ENCODE peak calls at places on chromosomes 16 and 17, in ten cellular contexts. Z is SK-N-DZ, P is cardiac fibroblast, U is EL, G is Calu3, A is transverse colon, X is RWPE1, N is NCI-H1436, E is breast epithelium, J is H9. I is an unnamed sample.
A peak's percentile ranks its signal among the peaks of the same experiment; 100 is the strongest.

GRCh38 chr16:51276335-51276734 is 125.3 kb upstream of the SALL1 start:
- DNase-seq in A (no peak), E (no peak), P (no peak), U (no peak), J (no peak), X (peak; percentile 7), N (no peak), Z (no peak), G (peak; percentile 28), I (no peak)

GRCh38 chr17:52106638-52107261 is 51.8 kb downstream of the CA10 start:
- DNase-seq in J (no peak), P (peak; percentile 40), N (peak; percentile 35), A (peak; percentile 33), Z (peak; percentile 45), E (no peak), X (peak; percentile 59), U (peak; percentile 38), G (peak; percentile 71), I (peak; percentile 65)

GRCh38 chr16:23670137-23670776 is 8.4 kb upstream of the PLK1 start:
- DNase-seq in N (no peak), E (no peak), P (peak; percentile 51), U (peak; percentile 84), A (no peak), Z (no peak), J (no peak), X (peak; percentile 53), G (no peak), I (peak; percentile 79)

GRCh38 chr17:40364121-40364861 is at the start of gene GJD3:
- DNase-seq in G (no peak), E (no peak), X (no peak), J (peak; percentile 89), P (no peak), N (no peak), Z (no peak), A (no peak), U (peak; percentile 45), I (no peak)

GRCh38 chr16:19607610-19608280 is 52.2 kb downstream of the VPS35L start:
- DNase-seq in U (peak; percentile 28), P (peak; percentile 42), N (no peak), E (no peak), X (no peak), G (no peak), Z (no peak), A (no peak), J (no peak), I (no peak)

GRCh38 chr17:36920032-36921000 is 17.0 kb upstream of the LHX1 start:
- DNase-seq in A (no peak), N (no peak), J (peak; percentile 53), U (no peak), X (peak; percentile 53), Z (no peak), G (peak; percentile 79), E (no peak), P (no peak), I (peak; percentile 37)

GRCh38 chr16:73093146-73094144 is 45.5 kb upstream of the ZFHX3 start:
- DNase-seq in G (no peak), Z (no peak), E (no peak), N (no peak), P (peak; percentile 51), X (no peak), U (peak; percentile 48), J (no peak), A (no peak), I (peak; percentile 32)

GRCh38 chr17:53253956-53254597 is 568.6 kb upstream of the KIF2B start:
- DNase-seq in G (no peak), P (no peak), J (no peak), Z (no peak), E (no peak), N (no peak), A (no peak), X (no peak), U (no peak), I (no peak)

GRCh38 chr17:72598705-72599104 is 477.9 kb downstream of the SOX9 start:
- DNase-seq in Z (no peak), U (no peak), X (no peak), G (no peak), E (no peak), N (no peak), P (no peak), J (no peak), A (no peak), I (peak; percentile 66)

GRCh38 chr17:38657824-38658740 is 16.7 kb downstream of the EPOP start:
- DNase-seq in U (no peak), P (no peak), G (no peak), Z (no peak), J (no peak), A (no peak), N (no peak), E (no peak), X (no peak), I (no peak)

GRCh38 chr17:17365476-17366110 is 62.4 kb downstream of the NT5M start:
- DNase-seq in G (no peak), A (no peak), Z (no peak), J (no peak), X (no peak), N (no peak), U (no peak), E (no peak), P (no peak), I (no peak)

GRCh38 chr17:17154981-17155380 is 51.2 kb downstream of the PLD6 start:
- DNase-seq in P (no peak), X (no peak), E (no peak), U (no peak), G (no peak), J (no peak), Z (no peak), N (no peak), A (no peak), I (no peak)

GRCh38 chr17:62690168-62690897 is 62.9 kb downstream of the MRC2 start:
- DNase-seq in X (no peak), A (no peak), N (no peak), Z (no peak), P (no peak), G (no peak), U (no peak), J (peak; percentile 37), E (no peak), I (no peak)

GRCh38 chr16:80654094-80654862 is 113.5 kb downstream of the DYNLRB2 start:
- DNase-seq in A (no peak), G (no peak), J (no peak), E (no peak), Z (no peak), N (no peak), P (no peak), U (no peak), X (no peak), I (no peak)

GRCh38 chr17:1241904-1242303 is 28.3 kb upstream of the BHLHA9 start:
- DNase-seq in E (peak; percentile 29), N (peak; percentile 78), X (no peak), U (no peak), Z (peak; percentile 59), J (no peak), A (no peak), P (peak; percentile 60), G (no peak), I (peak; percentile 33)

GRCh38 chr17:28853295-28853694 is 1.5 kb upstream of the ERAL1 start:
- DNase-seq in G (no peak), N (no peak), P (no peak), Z (no peak), J (no peak), E (no peak), A (no peak), X (no peak), U (no peak), I (no peak)

GRCh38 chr16:29899516-29900101 is at the start of gene SEZ6L2:
- DNase-seq in J (peak; percentile 96), Z (peak; percentile 95), G (peak; percentile 96), A (peak; percentile 86), U (peak; percentile 95), P (peak; percentile 95), E (peak; percentile 55), N (peak; percentile 95), X (peak; percentile 97), I (peak; percentile 74)

GRCh38 chr16:31404353-31405064 is 11.4 kb downstream of the ITGAD start:
- DNase-seq in J (no peak), N (no peak), E (no peak), P (peak; percentile 44), Z (no peak), X (no peak), A (no peak), G (peak; percentile 21), U (peak; percentile 9), I (peak; percentile 33)

GRCh38 chr16:66469291-66469931 is 42.3 kb downstream of the BEAN1 start:
- DNase-seq in G (no peak), P (no peak), X (no peak), E (no peak), N (no peak), J (no peak), Z (no peak), U (no peak), A (no peak), I (no peak)

GRCh38 chr17:63697341-63698286 is 2.3 kb downstream of the LIMD2 start:
- DNase-seq in G (peak; percentile 64), N (peak; percentile 54), E (no peak), J (peak; percentile 78), A (peak; percentile 83), Z (peak; percentile 66), P (peak; percentile 39), U (peak; percentile 36), X (peak; percentile 34), I (peak; percentile 15)

GRCh38 chr17:39694593-39694992 is 5.3 kb upstream of the ERBB2 start:
- DNase-seq in A (no peak), Z (no peak), G (peak; percentile 71), X (no peak), U (no peak), E (no peak), N (no peak), J (no peak), P (no peak), I (no peak)

GRCh38 chr16:76278976-76279375 is 1.8 kb downstream of the CNTNAP4 start:
- DNase-seq in Z (peak; percentile 85), J (no peak), A (no peak), G (no peak), X (peak; percentile 5), N (no peak), P (peak; percentile 77), U (no peak), E (no peak), I (no peak)

GRCh38 chr16:87201052-87201451 is 116.1 kb downstream of the C16orf95 start:
- DNase-seq in X (peak; percentile 77), G (peak; percentile 14), E (no peak), A (peak; percentile 27), N (no peak), P (peak; percentile 99), J (no peak), U (peak; percentile 98), Z (no peak), I (peak; percentile 95)

GRCh38 chr16:1039762-1040161 is 32.8 kb upstream of the SSTR5 start:
- DNase-seq in X (no peak), U (no peak), J (no peak), Z (no peak), N (no peak), P (no peak), E (no peak), A (no peak), G (no peak), I (no peak)

GRCh38 chr17:45982791-45983613 is 16.0 kb upstream of the STH start:
- DNase-seq in Z (no peak), J (no peak), N (no peak), G (no peak), A (no peak), E (no peak), U (no peak), X (no peak), P (no peak), I (no peak)

GRCh38 chr16:87061521-87061920 is 255.7 kb downstream of the C16orf95 start:
- DNase-seq in G (no peak), J (no peak), X (no peak), U (no peak), Z (no peak), N (no peak), E (no peak), A (no peak), P (no peak), I (no peak)

GRCh38 chr17:40901981-40902862 is 17.2 kb upstream of the KRT20 start:
- DNase-seq in P (no peak), E (no peak), G (peak; percentile 91), Z (no peak), J (no peak), A (peak; percentile 73), U (peak; percentile 38), X (peak; percentile 84), N (peak; percentile 56), I (no peak)

GRCh38 chr17:78110363-78111011 is 18.1 kb downstream of the TMC6 start:
- DNase-seq in P (no peak), X (no peak), U (no peak), N (no peak), G (no peak), Z (no peak), J (no peak), A (no peak), E (no peak), I (no peak)